ENCODE peak calls at places on chromosomes 3 and 15, in seven cellular contexts. C, S, Z, W, K, F and J are unnamed samples.

GRCh38 chr3:143138948-143139347 is 19.4 kb downstream of the CHST2 start:
- DNase-seq in C (no peak), S (no peak), Z (no peak), W (no peak), K (no peak), F (no peak), J (no peak)

GRCh38 chr15:64379216-64379960 is 1.9 kb downstream of the PCLAF start:
- DNase-seq in C (no peak), S (no peak), Z (no peak), W (no peak), K (no peak), F (no peak), J (peak)

GRCh38 chr15:39801641-39802309 is 19.1 kb upstream of the FSIP1 start:
- DNase-seq in C (no peak), S (no peak), Z (no peak), W (peak), K (no peak), F (no peak), J (no peak)

GRCh38 chr3:110165753-110166152 is 828.4 kb upstream of the DPPA4 start:
- DNase-seq in C (no peak), S (no peak), Z (no peak), W (peak), K (no peak), F (no peak), J (no peak)

GRCh38 chr3:117706037-117706436 is 996.5 kb downstream of the TUSC7 start:
- DNase-seq in C (no peak), S (no peak), Z (no peak), W (no peak), K (no peak), F (no peak), J (no peak)

GRCh38 chr3:83003917-83004316 is 1242.5 kb upstream of the GBE1 start:
- DNase-seq in C (no peak), S (no peak), Z (no peak), W (no peak), K (no peak), F (no peak), J (no peak)

GRCh38 chr15:90592144-90592887 is 62.6 kb downstream of the CRTC3 start:
- DNase-seq in C (no peak), S (no peak), Z (no peak), W (no peak), K (no peak), F (no peak), J (no peak)

GRCh38 chr3:138082085-138082991 is 33.1 kb downstream of the DZIP1L start:
- DNase-seq in C (no peak), S (no peak), Z (peak), W (no peak), K (peak), F (no peak), J (no peak)

GRCh38 chr3:52554026-52554755 is 17.8 kb downstream of the UQCC5 start:
- DNase-seq in C (no peak), S (no peak), Z (no peak), W (peak), K (no peak), F (no peak), J (no peak)

DNA sequence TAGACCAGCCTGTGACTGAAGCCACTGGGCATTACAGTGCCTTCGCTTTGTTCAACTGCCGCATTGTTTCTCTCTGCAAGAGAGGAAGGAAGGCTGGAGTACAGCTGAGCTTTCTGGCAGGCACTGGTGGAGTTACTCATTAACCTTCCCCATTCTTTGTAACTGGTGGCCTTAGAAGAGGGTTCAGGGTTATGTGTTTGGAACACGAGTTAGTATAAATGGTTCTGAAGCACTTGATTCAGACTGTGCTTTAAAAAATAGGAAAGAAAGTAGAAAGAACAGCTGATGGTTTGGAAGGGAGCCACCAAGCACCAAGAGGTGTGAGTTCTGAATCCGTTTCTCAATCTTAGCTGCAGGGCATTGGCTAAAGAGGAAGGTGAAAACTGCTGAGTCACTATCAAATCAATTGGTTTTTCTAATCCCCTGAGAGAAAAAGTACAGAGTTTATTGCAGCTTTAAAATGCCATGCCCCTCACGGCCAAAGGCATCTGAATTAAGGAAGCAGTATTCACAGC is 3.7 kb downstream of the HGD start:
- DNase-seq in C (no peak), S (no peak), Z (peak), W (peak), K (peak), F (no peak), J (no peak)
- H3K4me3 ChIP-seq in C (peak), S (no peak), Z (no peak), W (no peak), K (no peak), F (peak), J (no peak)

GRCh38 chr15:44084171-44084570 is 110.9 kb downstream of the FRMD5 start:
- DNase-seq in C (no peak), S (no peak), Z (no peak), W (no peak), K (no peak), F (no peak), J (no peak)
- TF ChIP-seq POLR2A in C (no peak), S (no peak), Z (no peak), W (no peak), K (no peak), F (no peak), J (no peak)

GRCh38 chr15:57728436-57728835 is 21.9 kb downstream of the POLR2M start:
- DNase-seq in C (no peak), S (no peak), Z (no peak), W (no peak), K (no peak), F (no peak), J (no peak)

GRCh38 chr15:57732526-57733331 is 26.2 kb downstream of the POLR2M start:
- DNase-seq in C (no peak), S (no peak), Z (no peak), W (peak), K (peak), F (no peak), J (no peak)

GRCh38 chr15:57726411-57726810 is 19.9 kb downstream of the POLR2M start:
- DNase-seq in C (no peak), S (no peak), Z (no peak), W (no peak), K (no peak), F (no peak), J (no peak)

GRCh38 chr15:57731543-57732103 is 25.1 kb downstream of the POLR2M start:
- DNase-seq in C (no peak), S (no peak), Z (no peak), W (no peak), K (no peak), F (no peak), J (no peak)

DNA sequence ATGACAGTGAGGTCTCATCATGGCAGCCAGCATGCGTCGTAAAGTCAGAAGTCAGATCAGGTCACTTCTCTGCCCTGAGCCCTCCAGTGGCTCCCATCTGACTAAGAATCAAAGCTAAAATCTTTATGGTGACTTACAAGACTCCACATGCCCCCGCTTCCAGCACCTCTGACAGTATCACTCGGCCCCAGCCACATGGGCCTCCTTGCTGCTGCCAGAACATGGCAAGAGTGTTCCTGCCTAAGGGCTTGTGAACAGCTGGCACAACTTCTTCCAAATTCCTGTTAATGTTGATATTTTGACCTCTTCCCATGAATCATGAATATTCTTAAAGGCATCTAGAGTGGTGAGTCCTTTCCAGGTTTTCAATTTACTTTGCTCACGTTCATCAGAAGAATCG is 20.5 kb downstream of the POLR2M start:
- DNase-seq in C (no peak), S (no peak), Z (no peak), W (no peak), K (no peak), F (no peak), J (no peak)
- TF ChIP-seq CTCF in C (no peak), S (no peak), Z (no peak), W (no peak), K (no peak), F (no peak), J (no peak)

DNA sequence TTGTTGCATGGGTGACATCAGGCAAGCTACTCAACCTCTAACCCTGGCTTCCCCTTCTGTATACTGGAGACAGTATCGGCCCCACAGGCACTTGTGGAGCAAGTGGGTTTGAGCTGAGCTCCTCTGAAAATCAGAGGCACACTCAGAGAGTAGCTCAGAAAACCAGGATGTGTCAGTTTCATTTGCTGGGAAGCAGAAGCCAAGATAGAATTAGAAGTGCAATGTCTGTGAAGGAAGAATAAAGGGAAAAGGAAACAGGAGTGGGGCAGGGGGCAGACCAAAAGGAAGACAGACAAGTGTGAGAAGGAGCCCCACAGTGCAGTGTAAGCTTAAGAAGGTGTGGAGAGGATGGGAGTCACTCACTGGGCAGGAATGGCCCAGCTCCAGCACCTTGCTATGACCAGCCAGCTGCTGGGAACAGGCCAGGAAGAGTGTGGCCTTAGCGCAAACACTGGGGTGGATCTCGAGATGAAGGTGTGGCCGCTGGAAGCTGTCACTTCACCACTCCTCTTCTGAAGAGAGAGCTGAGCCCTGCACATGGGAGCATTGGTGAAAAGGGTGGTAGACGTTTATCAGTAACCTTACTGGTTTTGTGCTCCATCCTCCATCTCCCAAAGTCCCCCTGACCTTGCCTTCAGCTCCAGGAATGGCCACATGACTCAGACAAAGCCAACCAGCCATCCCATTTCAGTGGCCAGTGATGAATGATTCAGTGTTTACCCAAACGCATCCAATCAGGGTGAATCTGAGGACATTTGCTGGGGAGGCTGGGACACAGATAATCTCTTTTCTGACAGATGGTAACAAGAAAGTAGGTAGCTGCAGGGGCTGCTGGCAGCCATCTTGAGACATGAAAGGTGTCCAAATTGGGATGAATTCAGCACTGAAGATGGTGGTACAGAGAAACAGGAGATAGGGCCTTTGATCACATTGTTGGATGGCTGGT is 108.5 kb downstream of the SHQ1 start:
- DNase-seq in C (peak), S (no peak), Z (no peak), W (no peak), K (no peak), F (no peak), J (no peak)
- H3K4me3 ChIP-seq in C (peak), S (no peak), Z (no peak), W (no peak), K (no peak), F (no peak), J (no peak)

GRCh38 chr15:46467041-46467440 is 832.2 kb downstream of the SQOR start:
- DNase-seq in C (no peak), S (no peak), Z (no peak), W (no peak), K (no peak), F (no peak), J (no peak)

GRCh38 chr15:46471096-46471495 is 836.3 kb downstream of the SQOR start:
- DNase-seq in C (no peak), S (no peak), Z (no peak), W (no peak), K (no peak), F (no peak), J (no peak)
- TF ChIP-seq POLR2A in C (no peak), S (no peak), Z (no peak), W (no peak), K (no peak), F (no peak), J (no peak)

GRCh38 chr15:91706366-91707032 is 147.0 kb upstream of the SLCO3A1 start:
- DNase-seq in C (peak), S (peak), Z (peak), W (peak), K (peak), F (peak), J (peak)
- TF ChIP-seq CTCF in C (peak), S (peak), Z (peak), W (peak), K (peak), F (peak), J (no peak)